ENCODE peak calls at places on chromosome 19, in six cellular contexts. L, W, N, F, C and H are unnamed samples. For H3K4me1, the result is how much of the 10 kb centered on the place peaks cover.

GRCh38 chr19:41323430-41324125 is 13.6 kb downstream of the CCDC97 start:
- DNase-seq in L (peak), W (peak), N (peak), F (peak), C (peak), H (peak)

GRCh38 chr19:5112681-5113080 is 143.8 kb downstream of the KDM4B start:
- DNase-seq in L (no peak), W (no peak), N (peak), F (no peak), C (no peak), H (no peak)

GRCh38 chr19:39969266-39969665 is 1.7 kb upstream of the PSMC4 start:
- DNase-seq in L (no peak), W (no peak), N (no peak), F (peak), C (no peak), H (no peak)

GRCh38 chr19:53007200-53008054 is 6.3 kb upstream of the ERVV-1 start:
- DNase-seq in L (no peak), W (no peak), N (no peak), F (no peak), C (no peak), H (no peak)

GRCh38 chr19:12913011-12913561 is 6.0 kb downstream of the SYCE2 start:
- DNase-seq in L (no peak), W (peak), N (peak), F (peak), C (peak), H (peak)

GRCh38 chr19:3554254-3555083 is 2.9 kb downstream of the MFSD12 start:
- DNase-seq in L (no peak), W (no peak), N (no peak), F (no peak), C (peak), H (no peak)

GRCh38 chr19:10805758-10806247 is 30.2 kb downstream of the TMED1 start:
- DNase-seq in L (no peak), W (no peak), N (no peak), F (no peak), C (no peak), H (no peak)

GRCh38 chr19:15432018-15432494 is 13.3 kb upstream of the AKAP8L start:
- DNase-seq in L (no peak), W (no peak), N (no peak), F (no peak), C (no peak), H (no peak)

GRCh38 chr19:14972676-14973075 is 7.0 kb downstream of the SLC1A6 start:
- DNase-seq in L (no peak), W (no peak), N (peak), F (no peak), C (no peak), H (no peak)

GRCh38 chr19:38234615-38235014 is 10.6 kb upstream of the DPF1 start:
- DNase-seq in L (no peak), W (no peak), N (no peak), F (no peak), C (no peak), H (no peak)

GRCh38 chr19:49968279-49968922 is 7.4 kb upstream of the SIGLEC11 start:
- DNase-seq in L (no peak), W (no peak), N (no peak), F (no peak), C (no peak), H (no peak)

GRCh38 chr19:11659612-11660011 is 62.3 kb downstream of the ZNF627 start:
- DNase-seq in L (no peak), W (no peak), N (no peak), F (no peak), C (no peak), H (no peak)

GRCh38 chr19:53545271-53546065 is 7.5 kb downstream of the ZNF331 start:
- DNase-seq in L (peak), W (no peak), N (no peak), F (no peak), C (no peak), H (no peak)

GRCh38 chr19:44845612-44846454 is at the start of gene NECTIN2:
- DNase-seq in L (peak), W (peak), N (peak), F (peak), C (peak), H (peak)

GRCh38 chr19:46970815-46971214 is 48.8 kb upstream of the NPAS1 start:
- DNase-seq in L (no peak), W (no peak), N (no peak), F (no peak), C (no peak), H (no peak)

GRCh38 chr19:13072206-13072898 is 30.3 kb downstream of the LYL1 start:
- DNase-seq in L (no peak), W (no peak), N (no peak), F (no peak), C (no peak), H (no peak)

GRCh38 chr19:32269831-32270230 is 75.6 kb upstream of the ZNF507 start:
- DNase-seq in L (no peak), W (no peak), N (no peak), F (no peak), C (no peak), H (no peak)

GRCh38 chr19:32373614-32374295 is 28.3 kb downstream of the ZNF507 start:
- DNase-seq in L (peak), W (no peak), N (no peak), F (peak), C (no peak), H (peak)

GRCh38 chr19:52227196-52227940 is 37.5 kb downstream of the PPP2R1A start:
- DNase-seq in L (no peak), W (no peak), N (no peak), F (no peak), C (no peak), H (no peak)

GRCh38 chr19:47280183-47280797 is 5.6 kb downstream of the INAFM1 start:
- DNase-seq in L (peak), W (no peak), N (no peak), F (peak), C (no peak), H (peak)

GRCh38 chr19:13622727-13623126 is 116.4 kb upstream of the CACNA1A start:
- DNase-seq in L (no peak), W (no peak), N (no peak), F (no peak), C (no peak), H (no peak)

GRCh38 chr19:38869160-38869835 is 8.8 kb downstream of the RINL start:
- DNase-seq in L (no peak), W (no peak), N (peak), F (no peak), C (no peak), H (peak)

GRCh38 chr19:54141356-54141755 is 3.8 kb downstream of the CNOT3 start:
- DNase-seq in L (no peak), W (no peak), N (no peak), F (no peak), C (no peak), H (no peak)

GRCh38 chr19:38705197-38706019 is 38.9 kb downstream of the CAPN12 start:
- DNase-seq in L (no peak), W (no peak), N (no peak), F (no peak), C (no peak), H (no peak)

GRCh38 chr19:38908854-38909253 is 3.1 kb downstream of the CCER2 start:
- DNase-seq in L (no peak), W (no peak), N (no peak), F (no peak), C (no peak), H (no peak)

GRCh38 chr19:3062165-3063105 is at the start of gene TLE5:
- DNase-seq in L (no peak), W (no peak), N (peak), F (peak), C (peak), H (peak)

GRCh38 chr19:4067396-4068057 is 828 bp upstream of the ZBTB7A start:
- DNase-seq in L (no peak), W (no peak), N (peak), F (no peak), C (peak), H (no peak)

GRCh38 chr19:13162749-13163608 is 12.8 kb downstream of the IER2 start:
- DNase-seq in L (peak), W (peak), N (peak), F (peak), C (peak), H (peak)

GRCh38 chr19:11252665-11253355 is 9.5 kb downstream of the DOCK6 start:
- DNase-seq in L (no peak), W (no peak), N (peak), F (no peak), C (no peak), H (no peak)

GRCh38 chr19:43777163-43777700 is 3.5 kb downstream of the KCNN4 start:
- DNase-seq in L (no peak), W (no peak), N (no peak), F (no peak), C (no peak), H (no peak)

GRCh38 chr19:42038675-42039074 is 31.3 kb downstream of the GRIK5 start:
- DNase-seq in L (no peak), W (no peak), N (no peak), F (no peak), C (no peak), H (no peak)

GRCh38 chr19:24046550-24046949 is 40.4 kb upstream of the ZNF254 start:
- DNase-seq in L (no peak), W (no peak), N (no peak), F (no peak), C (no peak), H (no peak)

DNA sequence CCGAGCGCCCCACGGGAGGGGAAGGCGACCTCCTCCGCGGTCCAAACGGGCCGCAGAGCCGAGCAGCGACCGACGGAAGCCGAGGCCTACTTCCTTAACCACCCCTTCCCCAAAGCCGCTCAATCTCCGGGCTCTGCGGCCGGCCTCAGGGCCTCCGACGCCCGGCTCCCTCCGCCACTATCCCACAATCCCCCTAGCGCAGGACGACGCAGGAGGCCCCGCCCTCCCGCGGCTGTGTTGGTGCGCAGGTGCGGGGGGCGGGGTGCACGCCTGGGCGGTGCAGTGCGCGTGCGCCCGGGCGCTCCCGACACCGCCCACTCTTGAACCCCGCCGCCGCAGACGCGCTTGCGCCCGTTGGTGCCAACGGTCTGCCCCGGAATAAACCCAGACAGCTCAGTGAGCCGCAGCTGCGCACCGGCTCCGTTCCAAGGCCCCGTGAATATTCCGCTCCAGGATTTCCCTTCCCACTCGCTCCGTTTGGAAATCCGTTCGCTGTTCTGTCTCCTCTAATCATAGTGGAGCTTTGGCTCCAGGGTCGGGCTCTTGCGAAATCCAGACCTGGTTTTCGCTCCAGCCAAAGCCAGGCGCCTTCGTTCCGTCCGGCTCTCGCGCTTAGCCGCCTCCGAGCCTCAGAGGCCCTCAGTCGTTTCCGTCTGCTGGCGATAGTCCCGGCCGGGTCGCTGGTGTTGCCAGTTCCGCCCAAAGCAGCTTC is at the start of gene PPP6R1:
- DNase-seq in L (peak), W (peak), N (peak), F (peak), C (peak), H (peak)
- TF ChIP-seq EP300 in L (no peak), W (peak), N (no peak), F (no peak), C (peak), H (peak)

GRCh38 chr19:55279376-55279772 is 536 bp downstream of the HSPBP1 start:
- DNase-seq in L (no peak), W (no peak), N (no peak), F (no peak), C (no peak), H (no peak)

GRCh38 chr19:55276720-55277430 is 3.0 kb downstream of the HSPBP1 start:
- DNase-seq in L (no peak), W (no peak), N (no peak), F (no peak), C (no peak), H (no peak)

GRCh38 chr19:55277494-55277893 is 2.4 kb downstream of the HSPBP1 start:
- DNase-seq in L (no peak), W (no peak), N (no peak), F (no peak), C (no peak), H (no peak)

GRCh38 chr19:55278391-55279135 is 1.3 kb downstream of the HSPBP1 start:
- DNase-seq in L (no peak), W (no peak), N (no peak), F (no peak), C (no peak), H (no peak)

DNA sequence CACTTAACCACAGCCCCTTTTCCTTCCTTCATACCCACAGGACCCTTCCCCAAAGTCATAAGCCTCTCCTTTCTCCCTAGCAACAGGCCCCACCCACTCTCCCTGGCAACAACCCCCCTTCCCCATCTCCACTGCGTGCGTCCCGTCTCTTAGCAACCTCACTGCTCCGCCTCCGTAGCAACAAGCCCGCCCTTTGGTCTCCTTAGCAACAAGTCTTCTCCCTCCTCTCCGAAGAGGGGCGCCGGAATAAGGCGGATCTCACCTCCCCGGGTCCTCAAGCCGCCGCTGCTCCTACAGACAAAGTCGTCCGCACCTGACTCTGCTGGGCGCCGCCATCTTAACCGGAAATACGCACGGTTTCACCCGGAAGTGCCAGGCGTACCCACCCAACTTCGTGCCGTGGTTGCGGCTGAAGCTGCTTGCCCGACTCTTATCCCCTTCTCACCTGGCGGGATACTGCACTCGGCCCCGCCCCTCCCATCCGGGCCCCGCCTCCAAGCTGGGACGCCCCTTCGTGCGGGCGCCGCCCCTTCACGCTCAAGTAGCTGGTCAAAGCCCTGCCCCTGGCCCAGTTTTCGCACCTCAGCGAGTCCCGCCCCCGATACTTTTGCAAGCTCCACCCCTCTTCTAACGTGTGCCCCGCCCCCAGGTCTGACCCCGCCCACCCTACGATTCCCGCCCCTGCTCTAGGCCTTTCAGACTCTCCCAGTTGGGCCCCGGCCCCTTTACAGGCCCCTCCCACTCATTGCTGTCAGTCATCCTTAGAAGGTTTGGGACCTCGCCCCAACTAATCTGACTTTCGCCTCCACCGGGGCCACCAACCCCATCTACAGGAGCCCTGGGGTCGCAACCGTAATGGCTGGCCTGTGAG is at the start of gene HSPBP1:
- DNase-seq in L (peak), W (peak), N (peak), F (peak), C (peak), H (peak)
- TF ChIP-seq POLR2A in L (peak), W (peak), N (peak), F (no peak), C (peak), H (peak)

DNA sequence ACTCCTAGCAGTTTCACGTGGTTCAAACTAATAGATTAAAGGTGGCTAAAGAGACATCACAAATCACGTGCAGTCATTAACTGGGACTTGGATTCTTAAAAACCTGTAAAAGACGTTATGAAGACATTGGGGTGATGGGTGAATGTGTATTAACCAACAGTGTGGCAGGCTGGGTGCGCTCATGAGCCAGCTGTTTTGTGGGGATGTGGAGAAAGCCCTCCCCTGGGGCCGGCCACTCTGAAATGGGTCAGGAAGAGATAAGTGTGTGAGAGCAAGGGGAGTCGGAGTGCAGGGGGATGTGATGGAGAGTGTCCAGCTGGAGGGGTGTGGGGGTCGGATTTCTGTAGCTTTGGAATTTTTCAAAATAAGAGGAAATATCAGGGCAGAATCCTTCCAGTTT is 10.4 kb downstream of the UPF1 start:
- DNase-seq in L (no peak), W (no peak), N (no peak), F (no peak), C (no peak), H (no peak)
- H3K4me1 ChIP-seq in L (under half), W (half or more), N (half or more), F (half or more), C (under half), H (under half)

GRCh38 chr19:6551607-6552450 is 21.0 kb downstream of the TNFSF9 start:
- DNase-seq in L (peak), W (no peak), N (peak), F (no peak), C (no peak), H (peak)
- TF ChIP-seq EP300 in L (no peak), W (no peak), N (no peak), F (no peak), C (no peak), H (no peak)

DNA sequence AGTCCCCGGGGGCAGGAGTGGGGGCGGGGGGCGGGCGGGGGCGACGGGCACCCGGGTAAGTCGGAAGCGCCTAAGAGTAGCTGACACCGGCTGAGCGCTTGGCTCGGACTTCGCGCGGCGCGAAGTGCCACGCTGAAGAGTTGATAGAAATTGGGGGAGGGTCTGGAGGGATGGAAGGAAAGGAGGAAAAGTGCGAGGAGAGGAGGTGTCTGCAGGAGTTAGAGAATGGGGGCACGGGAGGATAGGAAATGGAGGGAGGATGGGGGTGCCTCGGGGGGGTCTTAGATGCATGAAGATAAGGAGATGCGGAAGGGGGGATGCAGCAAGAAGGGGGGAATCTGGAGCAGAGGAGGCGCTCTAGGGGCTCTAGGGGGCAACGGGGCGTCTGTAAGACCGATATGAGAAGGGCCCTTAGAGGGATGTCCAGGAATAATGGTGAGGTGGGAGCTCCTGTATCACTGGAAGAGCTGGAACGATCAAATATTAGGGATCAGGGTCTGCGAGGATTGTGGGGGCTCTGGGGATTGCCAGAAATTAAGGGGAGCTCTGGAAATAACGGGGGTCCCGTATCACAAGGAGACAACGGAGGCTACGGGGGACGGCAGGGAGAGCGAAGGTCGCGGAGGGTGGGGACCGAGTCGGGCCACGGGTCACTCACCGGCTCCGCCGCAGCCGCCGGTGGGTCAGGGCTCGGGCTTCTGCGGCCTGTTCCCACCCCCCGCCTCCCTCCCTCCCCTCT is at the start of gene MYPOP:
- DNase-seq in L (no peak), W (no peak), N (no peak), F (no peak), C (peak), H (no peak)
- TF ChIP-seq POLR2A in L (peak), W (no peak), N (no peak), F (no peak), C (no peak), H (peak)

DNA sequence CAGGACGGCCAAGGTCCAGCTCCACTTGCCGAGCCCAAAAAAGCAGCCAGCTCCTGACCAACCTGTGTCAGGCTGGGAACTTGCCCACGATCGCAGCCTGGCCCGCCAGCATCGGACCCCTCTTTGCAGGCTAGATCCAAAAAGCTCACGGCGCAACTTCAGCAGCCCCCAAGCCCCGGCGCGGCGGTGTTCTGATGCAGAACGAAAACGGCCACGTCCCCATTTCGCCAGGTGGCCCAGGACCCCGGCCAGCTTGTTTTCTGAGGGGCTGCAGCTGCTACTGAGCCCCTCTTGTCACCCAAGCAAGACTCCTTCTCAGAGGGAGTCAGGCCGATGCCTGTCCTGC is 1.3 kb downstream of the TMEM259 start:
- DNase-seq in L (no peak), W (no peak), N (peak), F (no peak), C (no peak), H (no peak)
- H3K4me1 ChIP-seq in L (under half), W (half or more), N (half or more), F (half or more), C (under half), H (half or more)